ENCODE peak calls at places on chromosomes 16 and 17, in eight cellular contexts. W is breast epithelium, H is tibial artery, I is transverse colon, R is thoracic aorta, N is brain microvascular endothelial cell, A is suprapubic skin, O is esophagus squamous epithelium. M is an unnamed sample.
A peak's percentile ranks its signal among the peaks of the same experiment; 100 is the strongest.

GRCh38 chr17:72334205-72334604 is 213.4 kb downstream of the SOX9 start:
- DNase-seq in W (no peak), H (no peak), I (no peak), R (no peak), N (peak; percentile 70), A (no peak), O (no peak), M (no peak)

GRCh38 chr16:84088695-84089395 is 27.9 kb downstream of the MBTPS1 start:
- DNase-seq in W (peak; percentile 61), H (no peak), I (peak; percentile 73), R (no peak), N (no peak), A (no peak), O (no peak), M (no peak)

GRCh38 chr16:19524866-19525723 is 1.4 kb downstream of the CCP110 start:
- DNase-seq in W (no peak), H (no peak), I (no peak), R (no peak), N (no peak), A (no peak), O (no peak), M (no peak)

GRCh38 chr17:76593338-76593737 is 7.7 kb upstream of the ST6GALNAC2 start:
- DNase-seq in W (no peak), H (no peak), I (no peak), R (no peak), N (no peak), A (no peak), O (no peak), M (no peak)

GRCh38 chr16:56669840-56670639 is 426 bp downstream of the MT1H start:
- DNase-seq in W (no peak), H (no peak), I (no peak), R (no peak), N (no peak), A (no peak), O (no peak), M (no peak)

GRCh38 chr16:85579883-85580607 is 33.1 kb upstream of the GSE1 start:
- DNase-seq in W (no peak), H (no peak), I (no peak), R (no peak), N (no peak), A (no peak), O (no peak), M (no peak)

GRCh38 chr16:10859650-10860049 is 17.4 kb upstream of the CIITA start:
- DNase-seq in W (no peak), H (peak; percentile 61), I (no peak), R (no peak), N (no peak), A (no peak), O (no peak), M (no peak)

GRCh38 chr17:21286771-21287702 is 2.5 kb downstream of the MAP2K3 start:
- DNase-seq in W (no peak), H (no peak), I (peak; percentile 81), R (no peak), N (no peak), A (peak; percentile 71), O (no peak), M (no peak)

GRCh38 chr16:25030420-25031131 is 15.4 kb upstream of the ARHGAP17 start:
- DNase-seq in W (no peak), H (no peak), I (no peak), R (no peak), N (no peak), A (no peak), O (no peak), M (no peak)

GRCh38 chr17:75566456-75567233 is 21.0 kb upstream of the MYO15B start:
- DNase-seq in W (no peak), H (no peak), I (no peak), R (no peak), N (no peak), A (no peak), O (no peak), M (no peak)

GRCh38 chr16:85963746-85964370 is 64.9 kb downstream of the IRF8 start:
- DNase-seq in W (no peak), H (no peak), I (peak; percentile 51), R (no peak), N (no peak), A (no peak), O (no peak), M (no peak)

GRCh38 chr17:64146418-64147109 is 16.6 kb upstream of the ERN1 start:
- DNase-seq in W (peak; percentile 72), H (peak; percentile 87), I (peak; percentile 60), R (no peak), N (peak; percentile 56), A (peak; percentile 88), O (no peak), M (peak; percentile 84)

GRCh38 chr17:59503489-59503888 is 61.9 kb upstream of the DHX40 start:
- DNase-seq in W (no peak), H (no peak), I (no peak), R (no peak), N (no peak), A (no peak), O (no peak), M (no peak)

GRCh38 chr17:75927286-75927922 is 13.4 kb downstream of the FBF1 start:
- DNase-seq in W (no peak), H (no peak), I (peak; percentile 27), R (no peak), N (no peak), A (no peak), O (no peak), M (no peak)

GRCh38 chr16:11636172-11636721 is 32.0 kb upstream of the SNN start:
- DNase-seq in W (no peak), H (no peak), I (peak; percentile 57), R (no peak), N (no peak), A (no peak), O (no peak), M (no peak)

GRCh38 chr17:78857266-78857665 is 16.7 kb upstream of the USP36 start:
- DNase-seq in W (no peak), H (no peak), I (no peak), R (no peak), N (no peak), A (no peak), O (no peak), M (no peak)

GRCh38 chr17:66304304-66305174 is 2.1 kb downstream of the PRKCA start:
- DNase-seq in W (no peak), H (no peak), I (peak; percentile 35), R (no peak), N (no peak), A (no peak), O (no peak), M (no peak)

GRCh38 chr16:74931445-74931844 is 53.5 kb downstream of the WDR59 start:
- DNase-seq in W (no peak), H (no peak), I (no peak), R (no peak), N (peak; percentile 22), A (no peak), O (no peak), M (no peak)

GRCh38 chr17:47967607-47968252 is 3.2 kb upstream of the CDK5RAP3 start:
- DNase-seq in W (no peak), H (no peak), I (peak; percentile 60), R (no peak), N (peak; percentile 75), A (no peak), O (no peak), M (no peak)

GRCh38 chr16:4852221-4852872 is 5.1 kb downstream of the UBN1 start:
- DNase-seq in W (no peak), H (no peak), I (peak; percentile 31), R (no peak), N (peak; percentile 39), A (no peak), O (no peak), M (no peak)

DNA sequence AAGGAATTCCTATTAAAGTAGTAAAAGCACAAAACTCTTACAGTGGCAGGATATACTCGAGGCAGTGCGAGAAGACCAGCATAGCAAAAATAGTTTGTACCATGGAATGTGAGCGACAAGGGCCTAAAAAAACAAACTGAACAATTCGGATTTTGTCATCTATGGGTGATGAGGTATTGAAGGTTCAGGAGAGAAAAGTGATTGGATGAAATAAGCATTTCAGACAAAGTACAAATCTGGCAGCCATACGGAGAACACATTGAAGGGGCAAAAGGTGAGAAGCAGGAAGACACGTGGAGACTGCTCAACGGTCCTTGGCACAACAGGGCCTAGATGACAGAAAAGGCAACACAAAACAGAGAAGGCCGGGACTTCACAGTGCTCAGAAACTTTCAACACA is 22.5 kb downstream of the MYH10 start:
- DNase-seq in W (no peak), H (no peak), I (no peak), R (no peak), N (peak; percentile 55), A (no peak), O (no peak), M (no peak)
- H3K36me3 ChIP-seq in W (no peaks in the 10 kb centered on the region), H (no peaks in the 10 kb centered on the region), I (no peaks in the 10 kb centered on the region), R (peaks cover 3% of the 10 kb centered on the region), N (no peaks in the 10 kb centered on the region), A (no peaks in the 10 kb centered on the region), O (no peaks in the 10 kb centered on the region), M (no peaks in the 10 kb centered on the region)

GRCh38 chr17:42798383-42799380 is at the start of the genes CNTD1 and COA3:
- DNase-seq in W (peak; percentile 79), H (peak; percentile 89), I (peak; percentile 91), R (peak; percentile 55), N (peak; percentile 78), A (peak; percentile 90), O (no peak), M (peak; percentile 92)
- TF ChIP-seq CTCF in W (no peak), H (no peak), I (no peak), R (no peak), N (peak; percentile 24), A (no peak), O (no peak), M (no peak)

DNA sequence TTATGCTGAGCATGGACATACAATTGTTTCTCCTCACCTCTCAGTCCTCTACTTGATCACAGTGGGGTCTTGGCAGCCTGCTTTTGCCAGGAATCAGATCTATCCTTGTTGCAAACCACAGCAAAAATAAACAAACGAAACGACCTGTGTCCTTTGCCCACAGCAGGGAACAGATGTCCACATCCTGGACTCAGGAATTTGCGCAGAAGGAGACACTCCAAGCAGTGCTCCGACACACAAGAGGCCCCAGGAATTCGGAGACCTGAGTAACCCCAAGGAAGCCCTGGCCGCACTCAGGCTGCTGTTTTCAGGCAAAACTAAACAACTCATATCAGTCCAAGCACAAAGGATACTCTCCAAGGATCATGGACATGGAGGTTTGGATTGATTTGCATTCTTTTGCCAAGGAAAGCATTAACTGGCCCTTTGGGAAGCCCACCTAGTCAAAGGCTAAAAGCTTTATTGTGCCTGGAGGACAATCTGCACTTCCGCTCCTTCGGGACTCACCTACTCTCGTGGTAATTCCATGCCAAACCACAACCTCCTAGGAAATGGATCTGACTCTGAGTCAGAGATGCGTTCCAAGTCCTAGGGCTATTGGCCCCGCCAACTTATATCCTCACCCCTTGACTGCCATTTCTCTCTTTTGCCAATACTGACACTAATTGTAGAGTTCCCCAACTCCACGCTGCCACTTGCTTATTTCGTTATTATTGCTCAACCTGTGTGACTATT is 271.1 kb upstream of the CDH11 start:
- DNase-seq in W (no peak), H (no peak), I (no peak), R (no peak), N (no peak), A (no peak), O (no peak), M (no peak)
- H3K36me3 ChIP-seq in W (no peaks in the 10 kb centered on the region), H (no peaks in the 10 kb centered on the region), I (no peaks in the 10 kb centered on the region), R (no peaks in the 10 kb centered on the region), N (no peaks in the 10 kb centered on the region), A (no peaks in the 10 kb centered on the region), O (no peaks in the 10 kb centered on the region), M (no peaks in the 10 kb centered on the region)

DNA sequence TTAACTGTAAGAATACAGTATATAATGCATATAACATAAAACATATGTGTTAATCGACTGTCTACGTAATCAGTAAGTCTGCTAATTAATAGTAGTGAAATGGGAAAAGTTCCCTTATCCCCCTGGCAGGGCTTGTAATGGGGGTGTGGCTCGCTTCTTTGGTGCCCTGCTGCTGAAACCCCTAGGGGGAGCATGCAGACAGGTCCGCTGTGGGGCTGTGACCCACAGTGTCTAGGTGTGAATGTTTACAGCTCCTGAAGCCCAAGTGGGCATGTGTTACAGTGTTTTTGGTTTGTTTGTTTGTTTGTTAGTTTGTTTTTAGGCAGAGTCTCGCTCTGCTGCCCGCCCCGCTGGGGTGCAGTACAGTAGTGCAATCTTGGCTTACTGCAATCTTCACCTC is 495.7 kb downstream of the SHISA9 start:
- DNase-seq in W (no peak), H (no peak), I (no peak), R (no peak), N (no peak), A (no peak), O (no peak), M (no peak)
- TF ChIP-seq CTCF in W (no peak), H (no peak), I (no peak), R (no peak), N (no peak), A (no peak), O (no peak), M (no peak)